ENCODE peak calls at places on chromosomes 1 and 21, in five cellular contexts. One of them, this sample, is unnamed.

GRCh38 chr1:212457740-212458338 is 25.1 kb downstream of the NENF start:
- DNase-seq in GM12878: no peak
- DNase-seq in HepG2: peak; percentile 23
- DNase-seq in H1: peak; percentile 92
- DNase-seq in K562: peak; percentile 82
- DNase-seq in this sample: peak; percentile 85

GRCh38 chr1:171879556-171879955 is 38.3 kb downstream of the DNM3 start:
- DNase-seq in H1: no peak
- DNase-seq in HepG2: no peak
- DNase-seq in GM12878: no peak
- DNase-seq in K562: no peak
- DNase-seq in this sample: no peak

GRCh38 chr1:32014937-32015363 is 1.3 kb downstream of the KHDRBS1 start:
- DNase-seq in K562: no peak
- DNase-seq in GM12878: no peak
- DNase-seq in H1: no peak
- DNase-seq in HepG2: no peak
- DNase-seq in this sample: no peak

GRCh38 chr1:43851561-43852338 is 81.9 kb upstream of the ARTN start:
- DNase-seq in K562: no peak
- DNase-seq in GM12878: no peak
- DNase-seq in H1: peak; percentile 39
- DNase-seq in HepG2: no peak
- DNase-seq in this sample: no peak

GRCh38 chr1:59393211-59394180 is 96.6 kb downstream of the FGGY start:
- DNase-seq in HepG2: peak; percentile 50
- DNase-seq in GM12878: no peak
- DNase-seq in H1: no peak
- DNase-seq in K562: peak; percentile 73
- DNase-seq in this sample: no peak

GRCh38 chr1:163227126-163227525 is 24.4 kb upstream of the RGS5 start:
- DNase-seq in GM12878: no peak
- DNase-seq in K562: no peak
- DNase-seq in HepG2: no peak
- DNase-seq in H1: no peak
- DNase-seq in this sample: no peak

GRCh38 chr1:156941675-156942074 is 21.2 kb downstream of the LRRC71 start:
- DNase-seq in K562: no peak
- DNase-seq in H1: no peak
- DNase-seq in HepG2: no peak
- DNase-seq in GM12878: no peak
- DNase-seq in this sample: no peak

GRCh38 chr1:88983791-88984552 is 8.5 kb downstream of the KYAT3 start:
- DNase-seq in HepG2: peak; percentile 71
- DNase-seq in K562: peak; percentile 47
- DNase-seq in H1: no peak
- DNase-seq in GM12878: no peak
- DNase-seq in this sample: no peak

GRCh38 chr1:210627740-210628139 is 299.0 kb downstream of the HHAT start:
- DNase-seq in H1: no peak
- DNase-seq in GM12878: no peak
- DNase-seq in HepG2: no peak
- DNase-seq in K562: no peak
- DNase-seq in this sample: no peak

GRCh38 chr1:165355221-165355976 is 1.1 kb downstream of the LMX1A start:
- DNase-seq in HepG2: no peak
- DNase-seq in H1: peak; percentile 69
- DNase-seq in GM12878: no peak
- DNase-seq in K562: no peak
- DNase-seq in this sample: peak; percentile 40

GRCh38 chr21:39633770-39634181 is 21.0 kb downstream of the B3GALT5 start:
- DNase-seq in GM12878: no peak
- DNase-seq in H1: no peak
- DNase-seq in K562: no peak
- DNase-seq in HepG2: no peak
- DNase-seq in this sample: no peak

GRCh38 chr1:2502661-2503553 is 23.5 kb downstream of the PANK4 start:
- DNase-seq in HepG2: no peak
- DNase-seq in H1: no peak
- DNase-seq in GM12878: no peak
- DNase-seq in K562: no peak
- DNase-seq in this sample: no peak

GRCh38 chr1:204331275-204331674 is 28.5 kb downstream of the PLEKHA6 start:
- DNase-seq in K562: no peak
- DNase-seq in GM12878: no peak
- DNase-seq in HepG2: no peak
- DNase-seq in H1: no peak
- DNase-seq in this sample: no peak

GRCh38 chr1:77234096-77234495 is 14.9 kb upstream of the PIGK start:
- DNase-seq in GM12878: no peak
- DNase-seq in K562: no peak
- DNase-seq in H1: no peak
- DNase-seq in HepG2: no peak
- DNase-seq in this sample: no peak

GRCh38 chr1:35544976-35545375 is 12.2 kb downstream of the KIAA0319L start:
- DNase-seq in H1: no peak
- DNase-seq in K562: peak; percentile 87
- DNase-seq in GM12878: peak; percentile 50
- DNase-seq in HepG2: peak; percentile 85
- DNase-seq in this sample: peak; percentile 66

GRCh38 chr1:230160957-230161771 is 94.1 kb downstream of the GALNT2 start:
- DNase-seq in H1: no peak
- DNase-seq in HepG2: peak; percentile 51
- DNase-seq in GM12878: no peak
- DNase-seq in K562: peak; percentile 81
- DNase-seq in this sample: no peak
- TF ChIP-seq ATF2 in H1: no peak
- TF ChIP-seq ATF2 in HepG2: no peak
- TF ChIP-seq ATF2 in GM12878: no peak
- TF ChIP-seq ATF2 in K562: no peak
- TF ChIP-seq ATF2 in this sample: no peak

GRCh38 chr1:168693872-168694238 is 35.2 kb downstream of the DPT start:
- DNase-seq in HepG2: no peak
- DNase-seq in H1: no peak
- DNase-seq in K562: no peak
- DNase-seq in GM12878: no peak
- DNase-seq in this sample: no peak
- TF ChIP-seq ATF2 in HepG2: no peak
- TF ChIP-seq ATF2 in H1: no peak
- TF ChIP-seq ATF2 in K562: no peak
- TF ChIP-seq ATF2 in GM12878: no peak
- TF ChIP-seq ATF2 in this sample: no peak

DNA sequence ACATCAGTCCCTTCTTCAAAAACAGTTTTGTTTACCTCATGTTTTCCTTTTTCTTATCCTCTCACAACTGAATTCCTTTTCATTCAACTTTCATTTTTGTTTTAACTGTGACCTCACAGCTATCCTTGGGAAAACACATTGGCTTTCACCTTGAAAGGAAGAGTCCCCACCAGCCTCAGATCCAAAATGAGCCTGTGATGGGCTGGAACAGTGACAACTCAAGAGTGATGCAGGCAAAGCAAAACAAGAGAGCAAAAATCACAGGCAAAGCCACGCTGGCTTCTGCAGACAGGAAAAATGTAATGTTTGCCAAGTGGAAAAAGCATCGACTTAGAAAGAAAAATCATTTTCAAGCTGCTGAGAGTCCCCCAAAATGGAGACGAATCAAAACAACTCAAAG is 51.0 kb downstream of the ALG14 start:
- DNase-seq in K562: no peak
- DNase-seq in HepG2: no peak
- DNase-seq in H1: no peak
- DNase-seq in GM12878: no peak
- DNase-seq in this sample: no peak
- TF ChIP-seq ATF2 in K562: no peak
- TF ChIP-seq ATF2 in HepG2: no peak
- TF ChIP-seq ATF2 in H1: no peak
- TF ChIP-seq ATF2 in GM12878: no peak
- TF ChIP-seq ATF2 in this sample: no peak

GRCh38 chr1:94463765-94464330 is 45.7 kb downstream of the ABCD3 start:
- DNase-seq in H1: no peak
- DNase-seq in GM12878: no peak
- DNase-seq in K562: peak; percentile 52
- DNase-seq in HepG2: peak; percentile 71
- DNase-seq in this sample: no peak
- TF ChIP-seq ATF2 in H1: no peak
- TF ChIP-seq ATF2 in GM12878: no peak
- TF ChIP-seq ATF2 in K562: no peak
- TF ChIP-seq ATF2 in HepG2: no peak
- TF ChIP-seq ATF2 in this sample: no peak

GRCh38 chr1:41122851-41123518 is 101.5 kb upstream of the SLFNL1 start:
- DNase-seq in K562: peak; percentile 45
- DNase-seq in GM12878: no peak
- DNase-seq in H1: no peak
- DNase-seq in HepG2: peak; percentile 86
- DNase-seq in this sample: peak; percentile 15
- TF ChIP-seq ATF2 in K562: no peak
- TF ChIP-seq ATF2 in GM12878: no peak
- TF ChIP-seq ATF2 in H1: no peak
- TF ChIP-seq ATF2 in HepG2: no peak
- TF ChIP-seq ATF2 in this sample: no peak

DNA sequence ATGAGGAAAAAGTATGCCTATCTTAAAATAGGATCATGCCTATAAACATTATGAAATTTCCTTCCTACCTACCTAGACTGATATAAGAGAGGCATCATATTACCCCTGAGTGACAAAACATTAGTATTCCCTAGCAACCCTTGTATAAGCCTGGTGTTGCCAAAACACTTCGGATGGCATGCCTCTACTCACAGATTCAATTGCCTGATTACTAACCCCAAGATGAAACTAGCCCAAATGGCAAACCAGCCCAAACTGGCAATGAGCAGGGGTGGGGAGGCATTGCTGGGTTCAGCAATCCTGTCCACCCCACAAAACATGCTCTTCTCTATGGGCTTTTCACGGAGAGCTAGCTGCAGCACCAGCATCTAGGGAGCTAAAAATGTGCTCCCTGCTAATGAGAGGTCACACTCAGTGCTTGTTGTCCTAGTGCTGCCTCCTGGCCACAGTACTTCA is 13.9 kb downstream of the PALMD start:
- DNase-seq in GM12878: no peak
- DNase-seq in K562: no peak
- DNase-seq in HepG2: no peak
- DNase-seq in H1: no peak
- DNase-seq in this sample: no peak
- TF ChIP-seq ATF2 in GM12878: no peak
- TF ChIP-seq ATF2 in K562: no peak
- TF ChIP-seq ATF2 in HepG2: no peak
- TF ChIP-seq ATF2 in H1: no peak
- TF ChIP-seq ATF2 in this sample: no peak

GRCh38 chr1:30716646-30717045 is 6.7 kb downstream of the MATN1 start:
- DNase-seq in HepG2: no peak
- DNase-seq in H1: no peak
- DNase-seq in K562: no peak
- DNase-seq in GM12878: no peak
- DNase-seq in this sample: no peak

GRCh38 chr1:30714536-30715090 is 8.8 kb downstream of the MATN1 start:
- DNase-seq in K562: no peak
- DNase-seq in GM12878: no peak
- DNase-seq in HepG2: no peak
- DNase-seq in H1: no peak
- DNase-seq in this sample: no peak

GRCh38 chr1:30715886-30716285 is 7.5 kb downstream of the MATN1 start:
- DNase-seq in H1: no peak
- DNase-seq in HepG2: no peak
- DNase-seq in K562: no peak
- DNase-seq in GM12878: no peak
- DNase-seq in this sample: no peak

GRCh38 chr1:30714025-30714424 is 9.4 kb downstream of the MATN1 start:
- DNase-seq in K562: no peak
- DNase-seq in HepG2: no peak
- DNase-seq in GM12878: no peak
- DNase-seq in H1: no peak
- DNase-seq in this sample: no peak

DNA sequence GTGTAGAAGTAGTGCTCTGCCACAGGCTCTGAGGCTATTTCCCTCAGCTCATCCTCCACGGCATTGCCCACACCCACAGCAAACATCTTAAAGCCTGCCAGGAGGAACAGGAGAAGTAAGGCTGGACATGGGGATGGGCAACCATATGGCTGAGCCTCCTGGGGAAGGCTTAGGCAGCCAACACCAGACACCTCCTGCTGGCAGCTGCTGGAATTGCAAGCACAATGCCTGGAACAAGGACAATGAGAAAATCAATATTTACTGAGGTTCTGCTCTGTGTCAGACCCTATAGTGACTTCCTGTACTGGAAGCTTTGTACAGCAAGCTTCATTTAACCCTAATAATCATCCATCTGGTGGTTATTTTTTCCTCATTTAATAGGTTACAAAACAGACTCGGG is 8.2 kb downstream of the MATN1 start:
- DNase-seq in K562: no peak
- DNase-seq in HepG2: no peak
- DNase-seq in GM12878: no peak
- DNase-seq in H1: peak; percentile 75
- DNase-seq in this sample: peak; percentile 47
- TF ChIP-seq ATF2 in K562: no peak
- TF ChIP-seq ATF2 in HepG2: no peak
- TF ChIP-seq ATF2 in GM12878: no peak
- TF ChIP-seq ATF2 in H1: no peak
- TF ChIP-seq ATF2 in this sample: no peak

GRCh38 chr1:235100124-235100801 is 28.4 kb downstream of the TOMM20 start:
- DNase-seq in K562: no peak
- DNase-seq in GM12878: peak; percentile 66
- DNase-seq in H1: no peak
- DNase-seq in HepG2: peak; percentile 52
- DNase-seq in this sample: peak; percentile 68
- TF ChIP-seq ATF2 in K562: no peak
- TF ChIP-seq ATF2 in GM12878: no peak
- TF ChIP-seq ATF2 in H1: no peak
- TF ChIP-seq ATF2 in HepG2: no peak
- TF ChIP-seq ATF2 in this sample: no peak